ENCODE peak calls at places on chromosomes 6 and 20, in six cellular contexts. W is neuronal stem cell, A is IMR-90, M is mesendoderm, E is mesenchymal stem cell, D is H1. X is an unnamed sample.

GRCh38 chr6:158654960-158655485 is 5.2 kb downstream of the SYTL3 start:
- DNase-seq in W (no peak), A (peak; percentile 79), M (no peak), E (peak; percentile 87), D (no peak), X (peak; percentile 64)

GRCh38 chr6:5025911-5026819 is 22.3 kb upstream of the RPP40 start:
- DNase-seq in W (peak; percentile 58), A (peak; percentile 30), M (peak; percentile 89), E (peak; percentile 78), D (no peak), X (peak; percentile 55)

GRCh38 chr6:107533415-107534059 is 43.6 kb downstream of the SOBP start:
- DNase-seq in W (no peak), A (no peak), M (no peak), E (no peak), D (no peak), X (no peak)

GRCh38 chr20:62020935-62021701 is 44.6 kb downstream of the TAF4 start:
- DNase-seq in W (no peak), A (peak; percentile 54), M (no peak), E (no peak), D (no peak), X (no peak)

GRCh38 chr6:14857501-14857900 is 388.4 kb upstream of the JARID2 start:
- DNase-seq in W (no peak), A (no peak), M (no peak), E (no peak), D (no peak), X (no peak)

GRCh38 chr20:52482049-52482448 is 290.5 kb upstream of the ZFP64 start:
- DNase-seq in W (no peak), A (no peak), M (no peak), E (peak; percentile 14), D (no peak), X (no peak)

GRCh38 chr20:33947709-33948295 is 45.9 kb upstream of the RALY start:
- DNase-seq in W (peak; percentile 27), A (peak; percentile 27), M (peak; percentile 96), E (peak; percentile 18), D (peak; percentile 59), X (peak; percentile 49)

GRCh38 chr20:16434087-16434664 is 139.1 kb downstream of the KIF16B start:
- DNase-seq in W (peak; percentile 5), A (peak; percentile 18), M (peak; percentile 81), E (peak; percentile 36), D (peak; percentile 63), X (peak; percentile 52)

GRCh38 chr20:61724376-61724775 is 341.3 kb downstream of the TAF4 start:
- DNase-seq in W (no peak), A (no peak), M (peak; percentile 74), E (peak; percentile 23), D (peak; percentile 7), X (no peak)

GRCh38 chr6:129331450-129332138 is 378.4 kb downstream of the ARHGAP18 start:
- DNase-seq in W (no peak), A (peak; percentile 78), M (peak; percentile 36), E (peak; percentile 45), D (no peak), X (no peak)

GRCh38 chr6:41037107-41037900 is 1.7 kb downstream of the UNC5CL start:
- DNase-seq in W (no peak), A (no peak), M (no peak), E (no peak), D (no peak), X (no peak)

GRCh38 chr6:63795006-63795405 is 159.4 kb downstream of the PHF3 start:
- DNase-seq in W (no peak), A (no peak), M (no peak), E (no peak), D (no peak), X (no peak)

GRCh38 chr6:158500016-158500735 is 59.7 kb upstream of the TMEM181 start:
- DNase-seq in W (no peak), A (peak; percentile 59), M (peak; percentile 30), E (peak; percentile 61), D (no peak), X (no peak)

DNA sequence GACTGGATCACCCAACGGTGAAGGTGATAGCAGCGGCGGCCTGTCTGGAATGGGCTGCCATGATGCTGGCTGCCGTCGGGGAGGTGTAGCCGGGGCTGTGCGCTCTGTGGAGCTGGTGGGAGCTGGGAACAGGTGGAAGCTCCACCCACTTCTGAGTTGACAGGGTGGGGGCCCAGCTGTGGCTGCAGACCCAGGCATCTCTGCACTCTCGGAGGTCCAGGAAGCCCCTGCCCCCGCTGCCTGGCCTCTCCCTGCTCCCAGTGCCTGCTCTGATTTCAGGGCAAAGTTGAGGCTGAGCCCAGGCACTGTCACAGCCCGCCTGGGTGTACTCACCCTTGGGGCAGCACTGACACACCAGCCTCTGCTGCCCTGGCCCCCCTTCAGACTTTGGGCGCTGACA is 18.1 kb upstream of the CHRNA4 start:
- DNase-seq in W (no peak), A (no peak), M (no peak), E (no peak), D (no peak), X (no peak)
- H3K4me3 ChIP-seq in W (peak overlapping the region; percentile 20), A (no peak overlapping the region), M (no peak overlapping the region), E (no peak overlapping the region), D (no peak overlapping the region), X (no peak overlapping the region)

DNA sequence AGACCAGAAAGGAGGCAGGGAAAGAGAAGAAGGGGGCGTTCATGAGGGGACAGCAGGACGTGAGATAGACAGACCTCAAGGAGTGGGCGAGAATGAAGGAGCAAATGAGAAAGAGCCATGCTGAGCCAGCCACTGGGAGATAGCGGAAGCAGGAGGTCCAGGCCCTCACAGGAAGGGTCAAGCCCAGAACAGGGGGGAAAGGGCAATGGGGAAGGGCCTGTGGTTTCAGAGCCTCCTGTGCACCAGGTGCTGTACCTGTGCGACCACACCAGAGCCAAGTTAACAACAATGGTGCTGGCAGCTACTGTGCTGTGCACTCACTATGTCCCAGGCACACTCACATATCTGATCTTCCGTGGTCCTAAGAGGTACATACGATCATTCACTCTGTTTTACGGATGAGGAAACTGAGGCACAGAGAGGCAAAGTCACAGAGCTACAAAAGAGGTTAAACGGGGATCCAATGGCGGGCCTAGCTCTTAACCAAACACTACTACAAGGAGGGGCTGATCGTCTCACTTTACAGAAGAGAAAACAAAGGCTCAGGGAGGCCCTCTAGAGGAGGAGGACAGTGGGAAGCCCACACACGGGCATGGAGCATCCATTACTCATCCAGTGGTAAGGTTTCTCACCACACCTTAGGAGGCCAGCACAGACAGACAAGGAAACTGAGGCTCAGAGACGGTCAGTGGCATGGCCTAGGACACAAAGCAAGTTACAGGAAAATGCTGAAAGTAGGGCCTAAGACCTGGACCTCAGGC is 129.1 kb downstream of the PREX1 start:
- DNase-seq in W (no peak), A (no peak), M (peak; percentile 51), E (no peak), D (no peak), X (no peak)
- H4K8ac ChIP-seq in W (no peak overlapping the region), A (no peak overlapping the region), M (no peak overlapping the region), E (no peak overlapping the region), D (no peak overlapping the region), X (no peak overlapping the region)

GRCh38 chr20:19826179-19826914 is 68.3 kb downstream of the RIN2 start:
- DNase-seq in W (no peak), A (no peak), M (no peak), E (no peak), D (no peak), X (no peak)

GRCh38 chr20:19823216-19823615 is 65.2 kb downstream of the RIN2 start:
- DNase-seq in W (no peak), A (peak; percentile 66), M (no peak), E (no peak), D (no peak), X (no peak)

GRCh38 chr20:19827818-19828217 is 69.8 kb downstream of the RIN2 start:
- DNase-seq in W (no peak), A (no peak), M (no peak), E (no peak), D (no peak), X (no peak)

GRCh38 chr20:19823971-19824370 is 65.9 kb downstream of the RIN2 start:
- DNase-seq in W (no peak), A (no peak), M (no peak), E (no peak), D (no peak), X (no peak)

GRCh38 chr20:19824861-19825260 is 66.8 kb downstream of the RIN2 start:
- DNase-seq in W (no peak), A (peak; percentile 60), M (no peak), E (peak; percentile 67), D (no peak), X (no peak)
- H2AK5ac ChIP-seq in W (no peak overlapping the region), A (peak overlapping the region; percentile 97), M (no peak overlapping the region), E (peak overlapping the region; percentile 17), D (no peak overlapping the region), X (no peak overlapping the region)

DNA sequence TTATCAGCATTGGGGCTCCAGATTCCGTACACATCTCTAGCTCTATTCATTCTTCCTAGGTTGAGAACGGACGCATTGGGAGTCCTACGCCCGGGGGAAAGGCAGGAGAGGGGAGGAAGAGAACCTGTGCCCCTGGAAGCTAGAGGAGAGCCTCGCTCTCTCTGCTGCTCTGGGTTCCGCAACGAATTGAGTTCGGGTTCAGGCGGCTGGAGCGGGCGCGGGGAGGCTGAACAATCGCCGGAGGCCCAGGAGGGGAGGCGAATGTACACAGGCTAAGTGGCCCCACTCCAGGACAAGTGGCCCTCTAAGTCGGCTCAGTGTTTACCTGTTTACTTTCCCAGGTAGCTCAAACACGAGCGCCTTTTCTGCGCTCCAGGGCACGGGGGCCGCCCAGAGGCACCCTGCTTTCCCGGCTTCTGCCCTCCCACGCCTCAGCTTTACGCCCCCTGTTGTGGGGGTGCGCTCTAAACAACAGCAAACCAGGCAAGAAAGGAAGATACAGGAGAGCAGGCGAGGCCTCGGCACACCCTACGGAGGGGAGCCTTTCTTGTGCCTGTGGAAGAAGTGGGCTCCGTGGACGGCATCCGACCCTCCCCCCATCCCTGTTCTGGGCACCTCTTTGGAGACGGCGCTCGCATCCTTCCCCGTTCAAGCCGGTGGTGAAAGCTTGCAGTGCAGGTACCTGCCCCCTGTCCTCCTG is 4.6 kb upstream of the NKX2-2 start:
- DNase-seq in W (no peak), A (no peak), M (no peak), E (no peak), D (no peak), X (no peak)
- H3K4me3 ChIP-seq in W (no peak overlapping the region), A (no peak overlapping the region), M (no peak overlapping the region), E (no peak overlapping the region), D (peak overlapping the region; percentile 1), X (no peak overlapping the region)

DNA sequence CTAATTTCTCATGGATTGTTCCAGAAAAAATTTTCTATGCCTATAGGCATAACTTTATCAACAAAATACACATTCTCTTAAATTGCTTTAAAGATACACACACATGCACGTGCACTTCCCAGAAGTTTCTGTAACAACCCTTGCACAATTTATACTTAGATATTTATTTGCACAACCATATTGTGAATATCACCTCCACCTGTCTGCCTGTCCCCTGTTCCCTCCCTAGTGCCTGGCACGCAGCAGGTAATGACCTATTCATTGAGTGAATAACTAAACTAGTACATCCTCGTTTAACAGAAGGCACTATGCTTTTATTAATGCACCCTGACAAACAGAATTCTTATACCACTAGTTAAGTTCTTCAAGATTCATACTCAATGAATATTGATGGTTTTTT is 198.9 kb downstream of the BCAS1 start:
- DNase-seq in W (no peak), A (no peak), M (no peak), E (no peak), D (no peak), X (no peak)
- H4K8ac ChIP-seq in W (no peak overlapping the region), A (no peak overlapping the region), M (no peak overlapping the region), E (no peak overlapping the region), D (no peak overlapping the region), X (no peak overlapping the region)

DNA sequence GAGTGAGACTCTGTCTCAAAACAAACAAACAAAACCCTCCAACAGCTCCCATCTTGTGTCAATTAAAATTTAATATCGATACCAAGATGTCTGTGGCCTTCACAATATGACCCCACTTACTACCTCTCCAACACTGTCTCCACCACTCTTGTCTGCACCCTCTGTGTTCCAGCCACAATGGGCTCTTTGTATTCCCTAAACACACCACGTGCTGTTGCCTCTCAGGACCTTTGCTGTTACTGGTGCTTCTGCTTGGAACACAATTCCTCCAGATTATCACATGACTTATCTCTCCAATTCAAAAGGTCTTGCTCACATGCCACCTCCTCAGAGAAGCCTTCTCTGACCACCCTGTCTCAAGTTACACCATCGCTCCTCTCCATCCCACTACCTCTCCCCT is 6.0 kb upstream of the HCK start:
- DNase-seq in W (no peak), A (no peak), M (no peak), E (no peak), D (no peak), X (no peak)
- H2AK5ac ChIP-seq in W (no peak overlapping the region), A (no peak overlapping the region), M (no peak overlapping the region), E (no peak overlapping the region), D (no peak overlapping the region), X (no peak overlapping the region)